ENCODE peak calls at places on chromosome 9, in four cellular contexts. K is lower lobe of right lung, W is ascending aorta, N is sigmoid colon. P is an unnamed sample. For H3K4me1, the result is how much of the 10 kb centered on the place peaks cover.

GRCh38 chr9:112034216-112034611 is 137.6 kb downstream of the UGCG start:
- DNase-seq in W (no peak), N (no peak), K (no peak), P (no peak)

GRCh38 chr9:34233691-34234090 is 54.8 kb downstream of the UBAP1 start:
- DNase-seq in K (no peak), N (no peak), W (no peak), P (no peak)

GRCh38 chr9:113479150-113479761 is 15.7 kb downstream of the RGS3 start:
- DNase-seq in K (no peak), N (peak), W (peak), P (no peak)

GRCh38 chr9:126615251-126615790 is 1.6 kb downstream of the LMX1B start:
- DNase-seq in W (no peak), N (no peak), K (peak), P (no peak)

GRCh38 chr9:70362952-70363351 is 51.5 kb downstream of the KLF9 start:
- DNase-seq in K (no peak), N (no peak), W (no peak), P (no peak)

GRCh38 chr9:117704024-117704575 is at the start of gene TLR4:
- DNase-seq in W (peak), N (peak), K (peak), P (peak)

GRCh38 chr9:6414291-6414690 is 1.3 kb downstream of the UHRF2 start:
- DNase-seq in W (no peak), K (no peak), N (no peak), P (no peak)

GRCh38 chr9:107759823-107760166 is 270.2 kb upstream of the KLF4 start:
- DNase-seq in K (no peak), N (no peak), W (no peak), P (no peak)

GRCh38 chr9:71719585-71719984 is 48.7 kb downstream of the CEMIP2 start:
- DNase-seq in N (no peak), K (no peak), W (no peak), P (no peak)

GRCh38 chr9:100575765-100576368 is 2.0 kb upstream of the CAVIN4 start:
- DNase-seq in N (no peak), W (no peak), K (no peak), P (no peak)

GRCh38 chr9:84254972-84255371 is 85.6 kb downstream of the SLC28A3 start:
- DNase-seq in N (no peak), W (no peak), K (peak), P (no peak)

GRCh38 chr9:96071245-96072124 is 196.0 kb downstream of the ERCC6L2 start:
- DNase-seq in K (no peak), W (no peak), N (no peak), P (peak)

GRCh38 chr9:71758785-71759184 is 9.5 kb downstream of the CEMIP2 start:
- DNase-seq in N (no peak), W (no peak), K (no peak), P (no peak)

GRCh38 chr9:108396618-108397017 is 459.2 kb downstream of the ACTL7B start:
- DNase-seq in K (no peak), N (no peak), W (no peak), P (no peak)

GRCh38 chr9:95857122-95857521 is 18.4 kb upstream of the ERCC6L2 start:
- DNase-seq in K (no peak), N (no peak), W (no peak), P (peak)

GRCh38 chr9:31135567-31135966 is 1248.9 kb upstream of the ACO1 start:
- DNase-seq in W (no peak), N (no peak), K (no peak), P (no peak)

GRCh38 chr9:117466111-117466510 is 51.3 kb upstream of the ASTN2 start:
- DNase-seq in K (no peak), N (no peak), W (no peak), P (no peak)

GRCh38 chr9:107707915-107708441 is 218.4 kb upstream of the KLF4 start:
- DNase-seq in N (no peak), K (no peak), W (no peak), P (no peak)

GRCh38 chr9:125912261-125912660 is 165.1 kb downstream of the PBX3 start:
- DNase-seq in W (no peak), K (no peak), N (no peak), P (no peak)

GRCh38 chr9:79559501-79560181 is 12.1 kb upstream of the TLE4 start:
- DNase-seq in K (no peak), W (no peak), N (no peak), P (no peak)

GRCh38 chr9:109440797-109441287 is 57.3 kb downstream of the PTPN3 start:
- DNase-seq in K (no peak), W (peak), N (no peak), P (peak)

GRCh38 chr9:101027733-101028345 is 688 bp upstream of the PLPPR1 start:
- DNase-seq in N (no peak), K (no peak), W (no peak), P (no peak)

GRCh38 chr9:74102702-74103101 is 394.4 kb upstream of the RORB start:
- DNase-seq in N (no peak), W (no peak), K (no peak), P (no peak)

DNA sequence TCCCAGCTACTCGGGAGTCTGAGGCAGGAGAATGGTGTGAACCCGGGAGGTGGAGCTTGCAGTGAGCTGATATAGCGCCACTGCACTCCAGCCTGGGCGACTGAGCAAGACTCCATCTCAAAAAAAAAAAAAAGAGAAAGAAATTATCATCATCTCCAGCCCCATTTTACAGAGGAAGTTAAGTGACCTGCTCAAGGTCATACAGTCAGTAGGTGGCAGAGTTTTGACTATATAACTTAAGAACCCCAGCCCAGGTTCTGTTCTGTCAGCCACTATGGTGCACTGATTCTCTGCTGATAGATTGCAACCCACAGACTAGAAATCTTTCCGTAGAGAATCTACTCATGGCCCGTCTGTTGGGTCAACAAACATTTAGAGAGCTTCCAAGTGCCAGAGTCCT is 25.7 kb upstream of the DENND1A start:
- DNase-seq in N (no peak), K (no peak), W (no peak), P (no peak)
- TF ChIP-seq CTCF in N (no peak), K (no peak), W (no peak), P (no peak)

GRCh38 chr9:127783111-127783621 is 2.7 kb upstream of the CDK9 start:
- DNase-seq in W (peak), N (peak), K (peak), P (no peak)
- H3K4me1 ChIP-seq in W (under half), N (under half), K (half or more), P (under half)

GRCh38 chr9:91301161-91301560 is 60.6 kb downstream of the AUH start:
- DNase-seq in W (no peak), K (no peak), N (peak), P (no peak)
- H3K4me3 ChIP-seq in W (no peak), K (no peak), N (no peak), P (no peak)

DNA sequence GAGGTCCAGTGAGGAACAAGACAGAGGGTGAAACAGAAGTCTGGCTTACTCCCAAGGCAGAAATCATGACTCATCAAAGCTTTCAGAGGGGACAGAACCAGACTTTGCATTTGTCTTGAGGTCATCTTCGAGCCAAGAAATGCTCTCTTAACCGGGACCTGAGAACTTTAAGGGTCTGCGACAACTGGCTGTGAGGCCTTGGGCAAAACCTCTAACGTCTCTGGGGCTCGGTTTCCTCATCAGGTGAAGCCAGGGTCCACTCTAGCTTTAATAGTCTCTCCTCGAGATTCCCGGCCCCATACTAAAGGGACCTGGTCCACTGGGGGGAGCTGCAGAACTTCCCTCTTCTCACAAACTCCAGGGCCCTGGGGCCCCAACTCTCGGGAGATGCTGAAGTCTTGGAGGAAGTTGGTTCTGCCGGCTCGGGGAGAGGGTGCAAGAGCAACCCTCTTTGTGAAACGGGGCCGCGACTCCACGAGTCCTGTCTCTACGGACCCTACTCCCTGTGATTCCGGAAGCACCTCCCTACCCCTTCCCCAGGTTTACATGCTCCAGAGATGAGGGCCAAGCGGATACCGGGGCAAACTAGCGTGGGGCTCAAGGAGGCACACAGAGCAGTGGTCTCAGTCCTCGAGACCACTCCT is 2.6 kb downstream of the GLIS3 start:
- DNase-seq in N (peak), K (peak), W (peak), P (no peak)
- TF ChIP-seq CTCF in N (peak), K (peak), W (peak), P (no peak)

GRCh38 chr9:21682981-21683380 is 119.5 kb upstream of the MTAP start:
- DNase-seq in N (no peak), W (no peak), K (no peak), P (no peak)

GRCh38 chr9:21683484-21684175 is 118.8 kb upstream of the MTAP start:
- DNase-seq in N (no peak), K (no peak), W (no peak), P (no peak)

GRCh38 chr9:21685502-21685901 is 116.9 kb upstream of the MTAP start:
- DNase-seq in W (no peak), K (no peak), N (no peak), P (no peak)

GRCh38 chr9:21684831-21685362 is 117.5 kb upstream of the MTAP start:
- DNase-seq in N (no peak), K (no peak), W (no peak), P (no peak)

DNA sequence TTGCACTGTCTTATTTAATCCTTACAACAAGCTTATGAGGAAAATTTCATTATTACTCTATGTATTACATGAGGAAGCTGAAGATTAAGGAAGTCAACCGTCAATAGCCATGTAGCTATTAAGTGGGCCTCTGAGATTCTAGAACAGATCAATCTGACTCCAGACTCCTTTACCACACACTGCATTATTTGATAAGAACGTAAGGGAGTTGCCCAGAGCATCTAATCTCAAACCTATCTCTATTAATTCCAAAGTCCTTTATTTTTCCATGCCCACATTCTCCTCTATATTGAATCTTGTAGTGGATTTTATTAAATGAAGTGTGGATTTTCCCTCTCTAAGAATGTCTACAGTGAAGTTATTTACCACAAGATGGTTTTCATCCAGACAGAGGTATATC is 118.2 kb upstream of the MTAP start:
- DNase-seq in K (no peak), N (no peak), W (no peak), P (no peak)
- H3K4me1 ChIP-seq in K (under half), N (under half), W (under half), P (under half)

GRCh38 chr9:88694625-88695024 is 159.6 kb downstream of the NXNL2 start:
- DNase-seq in K (no peak), N (no peak), W (no peak), P (no peak)
- H3K4me3 ChIP-seq in K (no peak), N (no peak), W (no peak), P (no peak)

GRCh38 chr9:3750311-3750710 is 224.5 kb upstream of the RFX3 start:
- DNase-seq in N (no peak), K (no peak), W (no peak), P (no peak)

GRCh38 chr9:3756071-3756470 is 230.3 kb upstream of the RFX3 start:
- DNase-seq in K (no peak), W (no peak), N (no peak), P (no peak)

GRCh38 chr9:3746296-3747275 is 220.8 kb upstream of the RFX3 start:
- DNase-seq in W (no peak), K (no peak), N (no peak), P (no peak)

GRCh38 chr9:3751125-3751758 is 225.4 kb upstream of the RFX3 start:
- DNase-seq in N (no peak), K (no peak), W (no peak), P (no peak)
- TF ChIP-seq CTCF in N (no peak), K (no peak), W (no peak), P (no peak)

P was measured in BE2C.